ENCODE peak calls at places on chromosomes 5 and 9, in four cellular contexts. One of them, this sample, is unnamed.

GRCh38 chr5:59218424-59219045 is 635.7 kb downstream of the RAB3C start:
- DNase-seq in H1: no peak
- DNase-seq in vagina: no peak
- DNase-seq in spleen: no peak
- DNase-seq in this sample: no peak

GRCh38 chr9:27247756-27248155 is 49.2 kb downstream of the EQTN start:
- DNase-seq in vagina: no peak
- DNase-seq in H1: peak
- DNase-seq in spleen: no peak
- DNase-seq in this sample: no peak

GRCh38 chr5:62082370-62082778 is 223.6 kb upstream of the KIF2A start:
- DNase-seq in vagina: no peak
- DNase-seq in H1: no peak
- DNase-seq in spleen: no peak
- DNase-seq in this sample: no peak

GRCh38 chr5:88677943-88678779 is 204.8 kb downstream of the MEF2C start:
- DNase-seq in spleen: no peak
- DNase-seq in H1: no peak
- DNase-seq in vagina: no peak
- DNase-seq in this sample: no peak

GRCh38 chr9:4933177-4933576 is 51.9 kb upstream of the JAK2 start:
- DNase-seq in H1: no peak
- DNase-seq in spleen: no peak
- DNase-seq in vagina: no peak
- DNase-seq in this sample: no peak

GRCh38 chr5:81768960-81769452 is 18.1 kb upstream of the SSBP2 start:
- DNase-seq in spleen: no peak
- DNase-seq in vagina: no peak
- DNase-seq in H1: no peak
- DNase-seq in this sample: no peak

GRCh38 chr5:97501965-97502305 is 318.9 kb upstream of the RIOK2 start:
- DNase-seq in spleen: no peak
- DNase-seq in H1: no peak
- DNase-seq in vagina: no peak
- DNase-seq in this sample: no peak

GRCh38 chr9:121912812-121913627 is 180.1 kb downstream of the TTLL11 start:
- DNase-seq in H1: no peak
- DNase-seq in vagina: no peak
- DNase-seq in spleen: no peak
- DNase-seq in this sample: no peak

GRCh38 chr5:172453206-172453985 is 929 bp downstream of the SH3PXD2B start:
- DNase-seq in vagina: no peak
- DNase-seq in H1: peak
- DNase-seq in spleen: no peak
- DNase-seq in this sample: no peak

GRCh38 chr5:10655041-10655685 is 91.3 kb downstream of the ANKRD33B start:
- DNase-seq in spleen: no peak
- DNase-seq in H1: no peak
- DNase-seq in vagina: no peak
- DNase-seq in this sample: no peak

GRCh38 chr9:98097836-98098235 is 21.2 kb downstream of the TRIM14 start:
- DNase-seq in vagina: no peak
- DNase-seq in H1: no peak
- DNase-seq in spleen: no peak
- DNase-seq in this sample: peak

GRCh38 chr9:78559449-78559885 is 262.5 kb downstream of the PSAT1 start:
- DNase-seq in vagina: no peak
- DNase-seq in spleen: no peak
- DNase-seq in H1: no peak
- DNase-seq in this sample: no peak

GRCh38 chr5:96096724-96097123 is 135.1 kb upstream of the ELL2 start:
- DNase-seq in vagina: no peak
- DNase-seq in spleen: no peak
- DNase-seq in H1: no peak
- DNase-seq in this sample: no peak

GRCh38 chr9:14029811-14030210 is 284.1 kb downstream of the NFIB start:
- DNase-seq in vagina: no peak
- DNase-seq in spleen: no peak
- DNase-seq in H1: no peak
- DNase-seq in this sample: no peak

GRCh38 chr5:73149540-73149939 is 23.5 kb upstream of the TMEM174 start:
- DNase-seq in spleen: no peak
- DNase-seq in H1: no peak
- DNase-seq in vagina: no peak
- DNase-seq in this sample: no peak

GRCh38 chr9:15277400-15278137 is 29.4 kb downstream of the TTC39B start:
- DNase-seq in vagina: no peak
- DNase-seq in spleen: no peak
- DNase-seq in H1: no peak
- DNase-seq in this sample: no peak

GRCh38 chr5:151382576-151382975 is 35.2 kb upstream of the SLC36A2 start:
- DNase-seq in spleen: no peak
- DNase-seq in vagina: no peak
- DNase-seq in H1: no peak
- DNase-seq in this sample: no peak

GRCh38 chr9:95349109-95350038 is 31.9 kb upstream of the FANCC start:
- DNase-seq in H1: peak
- DNase-seq in spleen: no peak
- DNase-seq in vagina: no peak
- DNase-seq in this sample: no peak

GRCh38 chr9:128163523-128164331 is 3.7 kb downstream of the BBLN start:
- DNase-seq in H1: no peak
- DNase-seq in vagina: peak
- DNase-seq in spleen: peak
- DNase-seq in this sample: no peak

GRCh38 chr5:8012131-8012977 is 143.4 kb downstream of the MTRR start:
- DNase-seq in spleen: no peak
- DNase-seq in vagina: no peak
- DNase-seq in H1: no peak
- DNase-seq in this sample: no peak

GRCh38 chr5:122468351-122469111 is 156.5 kb downstream of the SNCAIP start:
- DNase-seq in spleen: no peak
- DNase-seq in H1: no peak
- DNase-seq in vagina: no peak
- DNase-seq in this sample: no peak

GRCh38 chr9:124468061-124468740 is 17.9 kb downstream of the ADGRD2 start:
- DNase-seq in H1: no peak
- DNase-seq in vagina: no peak
- DNase-seq in spleen: peak
- DNase-seq in this sample: no peak

GRCh38 chr9:33448159-33448511 is 742 bp upstream of the AQP3 start:
- DNase-seq in spleen: no peak
- DNase-seq in H1: no peak
- DNase-seq in vagina: no peak
- DNase-seq in this sample: no peak

GRCh38 chr5:148730955-148731898 is 76.9 kb upstream of the HTR4 start:
- DNase-seq in H1: peak
- DNase-seq in spleen: no peak
- DNase-seq in vagina: no peak
- DNase-seq in this sample: no peak

GRCh38 chr9:89635007-89635742 is 30.4 kb downstream of the GADD45G start:
- DNase-seq in spleen: peak
- DNase-seq in H1: no peak
- DNase-seq in vagina: no peak
- DNase-seq in this sample: no peak

GRCh38 chr9:71098801-71099200 is 22.6 kb downstream of the TRPM3 start:
- DNase-seq in spleen: no peak
- DNase-seq in vagina: no peak
- DNase-seq in H1: no peak
- DNase-seq in this sample: no peak

GRCh38 chr5:19886123-19886921 is 101.7 kb downstream of the CDH18 start:
- DNase-seq in H1: no peak
- DNase-seq in spleen: no peak
- DNase-seq in vagina: no peak
- DNase-seq in this sample: no peak

GRCh38 chr9:93061260-93061751 is 2.8 kb downstream of the SUSD3 start:
- DNase-seq in spleen: no peak
- DNase-seq in H1: no peak
- DNase-seq in vagina: no peak
- DNase-seq in this sample: no peak

GRCh38 chr9:96574931-96575351 is 44.7 kb downstream of the CDC14B start:
- DNase-seq in vagina: no peak
- DNase-seq in spleen: no peak
- DNase-seq in H1: no peak
- DNase-seq in this sample: no peak

GRCh38 chr9:4849364-4849763 is 56.6 kb downstream of the RCL1 start:
- DNase-seq in H1: no peak
- DNase-seq in spleen: no peak
- DNase-seq in vagina: no peak
- DNase-seq in this sample: no peak

GRCh38 chr9:92989561-92989960 is 42.2 kb downstream of the FGD3 start:
- DNase-seq in spleen: no peak
- DNase-seq in vagina: no peak
- DNase-seq in H1: no peak
- DNase-seq in this sample: no peak

GRCh38 chr5:95984287-95984938 is 22.8 kb upstream of the ELL2 start:
- DNase-seq in spleen: no peak
- DNase-seq in H1: no peak
- DNase-seq in vagina: no peak
- DNase-seq in this sample: no peak

DNA sequence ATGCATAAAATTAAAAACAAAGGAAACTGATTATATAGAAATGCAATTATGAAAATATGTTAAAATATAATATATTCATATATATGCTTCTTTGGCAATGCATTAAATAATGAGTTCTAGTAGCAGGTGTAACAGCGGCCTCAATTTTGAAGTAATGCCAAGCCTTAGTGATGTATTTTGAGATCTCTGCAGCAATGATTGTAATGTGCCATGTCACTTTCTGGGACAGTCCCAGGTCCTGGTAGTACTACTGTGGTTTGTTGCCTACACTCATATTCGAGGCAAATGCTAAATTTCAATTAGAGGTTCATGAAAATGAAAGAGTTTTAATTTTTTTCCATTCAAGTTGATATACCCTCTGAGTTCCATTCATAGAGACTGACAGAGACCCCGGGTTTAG is 75.8 kb upstream of the ORM1 start:
- DNase-seq in H1: no peak
- DNase-seq in vagina: no peak
- DNase-seq in spleen: no peak
- DNase-seq in this sample: no peak
- TF ChIP-seq POLR2A in H1: no peak
- TF ChIP-seq POLR2A in vagina: no peak
- TF ChIP-seq POLR2A in spleen: no peak
- TF ChIP-seq POLR2A in this sample: no peak

GRCh38 chr9:72526901-72527800 is 5.7 kb downstream of the TMC1 start:
- DNase-seq in spleen: peak
- DNase-seq in vagina: no peak
- DNase-seq in H1: peak
- DNase-seq in this sample: peak
- TF ChIP-seq POLR2AphosphoS5 in spleen: no peak
- TF ChIP-seq POLR2AphosphoS5 in vagina: peak
- TF ChIP-seq POLR2AphosphoS5 in H1: peak
- TF ChIP-seq POLR2AphosphoS5 in this sample: peak

GRCh38 chr9:107600060-107600573 is 110.5 kb upstream of the KLF4 start:
- DNase-seq in vagina: no peak
- DNase-seq in spleen: no peak
- DNase-seq in H1: no peak
- DNase-seq in this sample: no peak
- TF ChIP-seq POLR2A in vagina: no peak
- TF ChIP-seq POLR2A in spleen: no peak
- TF ChIP-seq POLR2A in H1: no peak
- TF ChIP-seq POLR2A in this sample: no peak

GRCh38 chr5:154829589-154830218 is 20.7 kb downstream of the FAXDC2 start:
- DNase-seq in spleen: no peak
- DNase-seq in vagina: no peak
- DNase-seq in H1: no peak
- DNase-seq in this sample: peak
- TF ChIP-seq POLR2AphosphoS5 in spleen: no peak
- TF ChIP-seq POLR2AphosphoS5 in vagina: no peak
- TF ChIP-seq POLR2AphosphoS5 in H1: no peak
- TF ChIP-seq POLR2AphosphoS5 in this sample: no peak

DNA sequence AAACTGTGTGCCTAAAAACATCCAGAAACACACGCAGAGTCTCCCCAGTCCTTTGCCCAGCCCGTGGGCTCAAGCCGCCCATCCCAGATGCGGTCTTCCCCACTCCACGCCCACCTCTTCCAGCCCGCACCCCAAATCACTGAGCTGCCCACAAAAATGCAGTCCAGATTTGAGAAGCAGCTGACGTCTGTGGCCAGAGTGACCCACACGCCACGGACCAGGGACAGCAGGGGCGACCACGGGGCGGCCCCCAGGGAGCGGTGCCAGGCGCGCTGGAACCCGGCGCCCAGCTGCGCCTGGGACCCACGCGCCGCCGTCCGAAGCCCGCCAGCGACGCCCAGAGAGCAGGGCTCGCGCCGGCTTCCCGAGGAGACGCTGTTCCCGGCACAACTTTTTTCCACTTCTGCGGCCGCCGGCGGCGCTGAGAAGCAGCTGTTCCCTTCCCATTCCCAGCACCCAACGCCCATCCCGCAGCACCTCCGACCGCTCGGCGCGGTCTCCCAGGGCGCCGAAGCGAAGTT is 674 bp downstream of the LHFPL2 start:
- DNase-seq in H1: no peak
- DNase-seq in vagina: no peak
- DNase-seq in spleen: no peak
- DNase-seq in this sample: peak
- TF ChIP-seq POLR2A in H1: no peak
- TF ChIP-seq POLR2A in vagina: no peak
- TF ChIP-seq POLR2A in spleen: no peak
- TF ChIP-seq POLR2A in this sample: no peak

This sample was measured in breast epithelium.